ENCODE peak calls at places on chromosomes 16 and 17, in four cellular contexts. J is heart right ventricle, N is transverse colon, W is adrenal gland. T is an unnamed sample.

GRCh38 chr17:59046192-59046591 is 60.5 kb downstream of the TRIM37 start:
- DNase-seq in J (no peak), N (no peak), W (no peak), T (no peak)

GRCh38 chr17:28549274-28550132 is 2.9 kb downstream of the UNC119 start:
- DNase-seq in J (no peak), N (no peak), W (no peak), T (no peak)

GRCh38 chr17:79835953-79836951 is 3.0 kb downstream of the CBX4 start:
- DNase-seq in J (no peak), N (peak), W (peak), T (no peak)

GRCh38 chr17:59369026-59369724 is 37.7 kb downstream of the YPEL2 start:
- DNase-seq in J (peak), N (no peak), W (no peak), T (no peak)

GRCh38 chr17:56832446-56832845 is 1.3 kb downstream of the C17orf67 start:
- DNase-seq in J (no peak), N (no peak), W (no peak), T (no peak)

GRCh38 chr17:74833501-74834361 is 26.0 kb downstream of the GRIN2C start:
- DNase-seq in J (no peak), N (peak), W (no peak), T (no peak)

GRCh38 chr17:31488264-31488981 is 96.9 kb downstream of the RAB11FIP4 start:
- DNase-seq in J (no peak), N (peak), W (no peak), T (peak)

GRCh38 chr16:807345-808251 is 7.1 kb upstream of the GNG13 start:
- DNase-seq in J (peak), N (peak), W (peak), T (peak)

GRCh38 chr17:4206945-4207344 is 56.8 kb downstream of the ANKFY1 start:
- DNase-seq in J (no peak), N (no peak), W (no peak), T (peak)

GRCh38 chr17:30095507-30096244 is 20.9 kb upstream of the NSRP1 start:
- DNase-seq in J (no peak), N (no peak), W (no peak), T (peak)

GRCh38 chr17:67021718-67022450 is 22.5 kb upstream of the CACNG1 start:
- DNase-seq in J (no peak), N (no peak), W (no peak), T (no peak)

GRCh38 chr17:31580331-31581021 is 189.0 kb downstream of the RAB11FIP4 start:
- DNase-seq in J (no peak), N (no peak), W (no peak), T (peak)

GRCh38 chr17:66711936-66712335 is 123.0 kb upstream of the CACNG5 start:
- DNase-seq in J (no peak), N (peak), W (no peak), T (peak)

GRCh38 chr17:63542942-63543821 is 7.1 kb upstream of the DCAF7 start:
- DNase-seq in J (no peak), N (peak), W (no peak), T (peak)

GRCh38 chr17:76697702-76698465 is 12.9 kb downstream of the MXRA7 start:
- DNase-seq in J (no peak), N (no peak), W (peak), T (no peak)

GRCh38 chr16:67579686-67580085 is 17.4 kb downstream of the CTCF start:
- DNase-seq in J (no peak), N (no peak), W (no peak), T (no peak)

GRCh38 chr17:48791128-48792032 is 25.6 kb downstream of the TTLL6 start:
- DNase-seq in J (peak), N (peak), W (peak), T (peak)

GRCh38 chr16:9840761-9841665 is 341.2 kb downstream of the GRIN2A start:
- DNase-seq in J (no peak), N (no peak), W (no peak), T (no peak)

GRCh38 chr17:79298801-79299200 is 224.2 kb downstream of the ENGASE start:
- DNase-seq in J (no peak), N (no peak), W (no peak), T (no peak)

GRCh38 chr17:65514541-65514940 is 46.9 kb downstream of the AXIN2 start:
- DNase-seq in J (no peak), N (no peak), W (no peak), T (no peak)

GRCh38 chr16:1043831-1044514 is 28.6 kb upstream of the SSTR5 start:
- DNase-seq in J (no peak), N (no peak), W (no peak), T (no peak)

GRCh38 chr17:62859146-62859545 is 51.0 kb upstream of the MARCHF10 start:
- DNase-seq in J (no peak), N (no peak), W (no peak), T (no peak)

GRCh38 chr16:29011112-29011511 is 26.3 kb downstream of the LAT start:
- DNase-seq in J (no peak), N (no peak), W (no peak), T (no peak)

GRCh38 chr17:29136998-29137730 is 43.0 kb downstream of the MYO18A start:
- DNase-seq in J (no peak), N (no peak), W (no peak), T (no peak)

GRCh38 chr17:7589204-7589868 is 558 bp downstream of the SOX15 start:
- DNase-seq in J (peak), N (peak), W (peak), T (no peak)

GRCh38 chr17:43900183-43900857 is 7.0 kb downstream of the MPP2 start:
- DNase-seq in J (peak), N (peak), W (peak), T (peak)

GRCh38 chr16:648071-648785 is 937 bp upstream of the WDR90 start:
- DNase-seq in J (no peak), N (peak), W (no peak), T (peak)

GRCh38 chr17:71790791-71791190 is 330.0 kb upstream of the SOX9 start:
- DNase-seq in J (no peak), N (no peak), W (no peak), T (no peak)

GRCh38 chr17:80116923-80117380 is 15.6 kb downstream of the GAA start:
- DNase-seq in J (no peak), N (no peak), W (no peak), T (no peak)

GRCh38 chr16:53915452-53916160 is 211.7 kb downstream of the FTO start:
- DNase-seq in J (no peak), N (no peak), W (no peak), T (no peak)

GRCh38 chr17:18087610-18088491 is at the start of gene DRG2:
- DNase-seq in J (peak), N (peak), W (peak), T (peak)
- TF ChIP-seq CTCF in J (peak), N (no peak), W (no peak), T (no peak)

DNA sequence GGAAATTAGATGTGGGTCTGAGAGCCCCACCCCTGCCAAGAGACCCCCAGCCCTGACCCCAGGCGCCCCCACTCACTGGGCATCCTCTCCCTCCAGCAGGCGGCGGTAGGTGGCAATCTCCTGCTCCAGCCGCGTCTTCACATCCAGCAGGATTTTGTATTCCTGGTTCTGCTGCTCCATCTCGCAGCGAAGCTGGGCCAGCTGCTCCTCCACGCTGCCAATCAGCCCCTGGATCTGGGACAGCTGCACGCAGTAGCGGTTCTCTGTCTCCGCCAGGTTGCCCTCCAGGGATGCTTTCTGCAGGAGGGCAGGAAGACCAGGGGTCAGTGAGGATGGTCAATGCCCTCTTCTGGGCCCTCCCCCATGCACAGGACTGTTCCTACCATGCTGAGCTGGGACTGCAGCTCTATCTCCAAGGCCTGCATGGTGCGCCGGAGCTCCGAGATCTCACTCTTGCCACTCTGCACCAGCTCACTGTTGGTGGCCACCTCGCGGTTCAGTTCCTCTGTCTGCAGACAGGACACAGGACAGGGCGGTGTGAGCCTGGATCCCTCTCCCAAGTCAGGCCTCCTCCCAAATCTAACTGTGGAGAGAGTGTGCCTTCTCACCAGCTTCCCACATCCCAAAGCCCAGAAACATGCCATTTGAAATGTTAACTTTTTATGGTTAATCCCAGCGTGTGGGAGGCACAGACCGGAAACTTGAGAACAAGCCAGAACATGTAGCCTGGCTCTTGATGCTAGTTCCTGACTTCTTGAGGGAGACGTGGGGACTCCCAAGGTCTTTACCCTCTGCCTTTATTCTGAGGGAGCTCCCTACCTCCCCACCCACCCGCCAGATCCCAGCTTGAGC is 3.6 kb downstream of the KRT17 start:
- DNase-seq in J (no peak), N (no peak), W (no peak), T (no peak)
- TF ChIP-seq CTCF in J (no peak), N (no peak), W (no peak), T (no peak)

GRCh38 chr16:2707368-2708289 is 12.4 kb downstream of the PRSS27 start:
- DNase-seq in J (no peak), N (no peak), W (no peak), T (no peak)

GRCh38 chr16:2709588-2709984 is 10.4 kb downstream of the PRSS27 start:
- DNase-seq in J (no peak), N (no peak), W (peak), T (no peak)

GRCh38 chr16:2706611-2707311 is 13.3 kb downstream of the PRSS27 start:
- DNase-seq in J (no peak), N (no peak), W (no peak), T (no peak)

GRCh38 chr16:2708955-2709587 is 11.0 kb downstream of the PRSS27 start:
- DNase-seq in J (no peak), N (no peak), W (no peak), T (no peak)

DNA sequence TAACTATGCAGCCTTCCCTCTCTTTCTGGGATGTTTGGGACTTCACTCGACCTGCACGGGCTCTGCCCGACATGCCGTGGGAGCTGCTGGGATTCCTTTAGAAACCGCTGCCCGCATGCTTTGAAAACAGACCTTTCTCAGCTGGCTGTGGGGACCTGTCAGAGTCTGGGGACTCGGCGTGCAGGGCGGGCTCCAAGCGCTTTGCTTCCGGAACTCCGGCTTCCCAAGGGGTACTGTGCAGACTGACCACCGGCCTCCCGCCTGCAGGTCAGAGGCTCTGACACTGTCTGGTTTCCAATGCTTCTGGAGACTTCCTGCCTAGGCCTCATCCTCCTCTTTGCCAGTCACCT is 11.8 kb downstream of the PRSS27 start:
- DNase-seq in J (no peak), N (no peak), W (no peak), T (no peak)
- TF ChIP-seq CTCF in J (no peak), N (no peak), W (no peak), T (no peak)

DNA sequence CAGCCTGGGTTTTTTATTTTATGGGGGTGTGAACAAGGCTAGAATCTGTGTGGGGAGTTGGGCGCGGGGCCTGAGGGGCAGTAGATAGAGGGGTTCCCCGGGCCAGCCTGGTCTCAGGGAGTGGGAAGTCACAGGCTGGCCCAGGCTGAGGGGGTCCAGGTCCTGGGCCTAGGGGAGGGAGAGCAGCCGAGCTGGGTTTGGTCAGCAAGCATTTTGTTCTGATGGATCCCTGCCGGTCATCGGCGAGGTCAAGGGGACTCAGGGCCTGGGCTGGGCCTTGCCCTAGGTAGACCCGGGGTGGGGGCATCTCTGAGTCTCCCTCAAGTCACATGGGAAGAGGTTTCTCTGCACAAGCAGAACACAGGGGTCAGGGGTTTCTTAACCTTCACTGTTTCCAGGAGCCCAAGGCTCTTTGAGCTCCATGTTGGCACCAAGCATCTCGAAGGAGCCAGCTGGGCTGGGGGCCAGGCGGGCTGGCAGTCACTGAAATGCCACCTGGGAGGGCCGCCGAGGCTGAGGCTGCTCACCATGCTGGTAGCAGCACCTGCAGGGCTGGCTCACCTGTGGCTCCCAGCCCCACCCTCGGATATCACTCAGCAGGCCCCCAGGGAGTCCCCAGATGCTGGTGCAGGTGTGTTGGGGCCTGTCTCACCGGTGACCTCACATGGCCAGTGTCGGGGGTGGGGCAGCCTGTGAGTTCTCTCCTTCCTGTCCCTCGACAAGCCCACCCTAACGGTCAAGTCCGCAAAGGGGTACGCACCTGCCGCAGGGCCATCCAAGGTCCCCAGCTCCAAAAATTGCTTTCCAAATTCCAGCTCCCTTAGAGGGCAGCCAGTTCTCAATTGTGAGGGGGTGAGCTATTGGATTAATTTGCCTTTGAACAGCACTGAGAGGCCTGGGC is 41.0 kb downstream of the SLC7A5 start:
- DNase-seq in J (no peak), N (no peak), W (no peak), T (no peak)
- TF ChIP-seq CTCF in J (no peak), N (no peak), W (no peak), T (no peak)

GRCh38 chr17:1034652-1035210 is 37.8 kb downstream of the TIMM22 start:
- DNase-seq in J (no peak), N (no peak), W (no peak), T (no peak)

GRCh38 chr17:1035546-1036170 is 38.7 kb downstream of the TIMM22 start:
- DNase-seq in J (no peak), N (no peak), W (no peak), T (no peak)

GRCh38 chr17:1036845-1037237 is 39.9 kb downstream of the TIMM22 start:
- DNase-seq in J (no peak), N (no peak), W (no peak), T (no peak)

GRCh38 chr17:1037238-1037879 is 40.4 kb downstream of the TIMM22 start:
- DNase-seq in J (no peak), N (no peak), W (no peak), T (no peak)

DNA sequence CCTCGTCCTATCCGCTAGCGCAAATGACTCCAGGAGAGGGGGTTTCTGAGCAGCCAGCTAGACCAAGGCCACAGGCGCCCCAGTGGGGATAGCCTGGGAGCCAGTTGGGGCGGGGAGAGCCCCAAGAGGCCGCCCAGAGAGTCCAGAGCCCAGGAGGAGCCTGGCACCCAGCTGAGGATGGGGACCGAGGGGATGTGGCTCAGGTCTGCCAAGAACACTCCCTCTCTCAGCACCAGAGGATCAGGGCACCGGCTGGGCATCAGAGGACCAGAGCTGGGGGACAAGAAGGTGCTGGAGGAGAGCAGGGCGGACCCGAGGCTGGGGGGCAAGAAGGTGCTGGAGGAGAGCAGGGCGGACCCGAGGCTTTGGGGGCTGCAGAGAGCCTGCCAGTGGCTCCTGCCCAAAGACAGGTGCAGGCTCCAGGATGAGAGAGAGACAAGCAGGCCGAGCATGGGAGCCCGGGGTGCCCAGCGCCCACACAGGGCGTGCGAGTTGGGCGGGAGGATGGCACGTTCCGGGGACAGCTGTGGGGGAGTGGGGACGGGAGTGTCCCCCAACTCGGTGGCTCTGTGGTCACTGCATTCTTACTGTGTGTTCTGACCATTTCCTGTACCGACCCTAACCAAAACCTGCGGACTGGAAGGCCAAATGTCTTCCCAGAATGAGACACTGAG is 39.4 kb downstream of the TIMM22 start:
- DNase-seq in J (no peak), N (no peak), W (no peak), T (no peak)
- TF ChIP-seq CTCF in J (no peak), N (no peak), W (no peak), T (no peak)

GRCh38 chr16:57023541-57024249 is 34.3 kb downstream of the NLRC5 start:
- DNase-seq in J (no peak), N (no peak), W (no peak), T (no peak)
- TF ChIP-seq CTCF in J (no peak), N (no peak), W (no peak), T (no peak)

DNA sequence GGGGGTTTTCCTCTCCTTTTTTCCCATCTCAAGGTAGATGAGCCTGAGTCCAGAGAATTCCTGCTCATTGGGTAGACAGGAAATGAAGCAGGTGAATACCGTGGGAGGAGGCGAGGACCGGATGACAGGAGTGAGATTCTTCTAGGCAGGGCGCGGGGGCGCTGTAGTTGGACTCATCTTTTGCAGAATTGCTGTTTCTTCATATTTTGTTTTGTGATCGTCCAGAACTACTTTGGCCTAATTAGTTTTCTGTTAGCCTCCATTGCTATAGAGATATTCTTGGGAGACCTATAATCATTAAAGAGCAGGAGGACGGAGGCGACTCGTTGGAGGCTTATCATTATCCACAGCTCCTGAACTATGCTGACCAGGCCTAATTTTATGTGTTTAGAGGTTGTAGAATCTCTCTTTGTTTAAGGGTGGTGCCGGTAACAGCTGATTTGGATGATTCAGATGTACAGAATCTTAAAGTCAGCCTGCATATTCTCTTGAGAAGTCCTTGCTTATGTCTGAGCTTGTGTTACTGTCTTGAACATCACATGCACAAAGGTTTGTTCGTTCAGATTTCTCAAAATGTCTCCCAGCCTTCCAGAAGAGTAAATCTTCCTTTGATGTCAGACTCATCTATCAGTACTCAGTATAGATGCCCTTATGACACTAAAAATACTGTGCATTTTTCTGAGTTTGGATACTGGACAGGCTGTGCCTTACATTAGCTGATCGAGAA is 741 bp downstream of the ATP6V0A1 start:
- DNase-seq in J (peak), N (peak), W (peak), T (peak)
- TF ChIP-seq CTCF in J (peak), N (peak), W (peak), T (no peak)

DNA sequence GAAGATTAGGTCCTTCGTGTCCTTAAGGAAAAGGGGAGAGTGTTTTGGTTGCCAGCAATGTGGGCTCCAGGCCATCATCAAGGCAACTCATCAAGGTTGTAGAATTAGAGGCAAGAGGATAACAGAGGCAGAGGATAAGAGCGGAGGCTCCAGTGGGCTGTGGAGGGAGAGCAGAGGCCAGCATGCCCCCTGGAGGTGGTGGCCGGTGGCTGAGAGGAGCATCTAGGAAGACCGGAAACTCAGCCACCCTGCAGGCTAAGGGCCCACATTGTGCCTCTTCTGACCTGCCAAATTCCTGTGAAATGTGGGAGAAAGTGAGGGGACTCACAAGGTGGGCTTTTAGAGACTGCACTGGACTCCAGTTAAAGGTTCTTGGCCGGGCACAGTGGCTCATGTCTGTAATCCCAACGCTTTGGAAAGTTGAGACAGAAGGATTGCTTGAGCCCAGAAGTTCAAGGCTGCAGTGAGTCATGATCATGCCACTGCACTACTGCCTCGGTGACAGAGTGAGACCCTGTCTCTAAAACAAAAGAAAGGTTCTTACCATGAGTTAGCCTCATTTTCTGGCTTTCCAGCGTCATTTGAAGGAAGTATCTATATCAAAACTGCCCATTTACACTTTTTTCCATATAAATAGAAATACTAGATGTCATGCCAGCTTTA is 62.7 kb upstream of the ADORA2B start:
- DNase-seq in J (no peak), N (no peak), W (peak), T (no peak)
- TF ChIP-seq CTCF in J (no peak), N (no peak), W (peak), T (no peak)